ENCODE peak calls at places on chromosomes 4 and X, in five cellular contexts. V is NCI-H1105; S is HCEC 1CT; Y is effector CD8-positive, alpha-beta T cell; R is anterior cingulate cortex. K is an unnamed sample.

GRCh38 chr4:188727746-188728145 is 588.5 kb downstream of the TRIML1 start:
- DNase-seq in Y (no peak), R (no peak), V (no peak), S (no peak), K (no peak)

GRCh38 chr4:173189117-173189693 is 20.6 kb downstream of the GALNT7 start:
- DNase-seq in V (no peak), Y (no peak), R (no peak), S (peak; percentile 71), K (no peak)

GRCh38 chr4:18198653-18199052 is 177.1 kb upstream of the LCORL start:
- DNase-seq in R (no peak), S (no peak), Y (no peak), V (no peak), K (no peak)

GRCh38 chrX:110123331-110123782 is 120.4 kb downstream of the TMEM164 start:
- DNase-seq in Y (no peak), R (no peak), V (no peak), S (no peak), K (no peak)

GRCh38 chr4:186808635-186809018 is 85.0 kb upstream of the FAT1 start:
- DNase-seq in R (no peak), Y (no peak), V (no peak), S (peak; percentile 47), K (no peak)

GRCh38 chr4:1748465-1748995 is 27.2 kb downstream of the TACC3 start:
- DNase-seq in R (peak; percentile 31), V (peak; percentile 58), Y (peak; percentile 71), S (peak; percentile 27), K (peak; percentile 74)

GRCh38 chr4:139844459-139845036 is 178.9 kb downstream of the MGST2 start:
- DNase-seq in S (no peak), V (no peak), R (no peak), Y (no peak), K (no peak)

GRCh38 chrX:15163131-15163530 is 106.8 kb downstream of the ASB9 start:
- DNase-seq in S (no peak), R (no peak), V (no peak), Y (no peak), K (no peak)

GRCh38 chr4:150164055-150164454 is 85.8 kb downstream of the DCLK2 start:
- DNase-seq in Y (no peak), S (no peak), V (no peak), R (no peak), K (no peak)

GRCh38 chr4:53553486-53554210 is 37.6 kb downstream of the LNX1 start:
- DNase-seq in Y (no peak), R (no peak), S (no peak), V (no peak), K (no peak)

GRCh38 chrX:119503484-119503861 is 35.2 kb downstream of the SLC25A5 start:
- DNase-seq in V (peak; percentile 3), Y (no peak), S (peak; percentile 80), R (no peak), K (no peak)

GRCh38 chrX:101485212-101486064 is at the start of gene ARMCX4:
- DNase-seq in R (peak; percentile 55), Y (peak; percentile 23), S (peak; percentile 21), V (peak; percentile 66), K (peak; percentile 73)

GRCh38 chrX:2315434-2315833 is 185.3 kb downstream of the DHRSX start:
- DNase-seq in V (no peak), R (no peak), S (no peak), Y (no peak), K (no peak)

GRCh38 chr4:113869743-113870375 is 108.3 kb upstream of the CAMK2D start:
- DNase-seq in S (peak; percentile 19), V (no peak), Y (no peak), R (no peak), K (no peak)

GRCh38 chr4:33297091-33297490 is 2576.9 kb downstream of the PCDH7 start:
- DNase-seq in R (no peak), S (no peak), V (no peak), Y (no peak), K (peak; percentile 54)

GRCh38 chrX:40167240-40168182 is 69.8 kb upstream of the BCOR start:
- DNase-seq in Y (no peak), R (no peak), V (peak; percentile 19), S (no peak), K (no peak)

GRCh38 chr4:113905301-113905700 is 74.1 kb downstream of the ARSJ start:
- DNase-seq in Y (no peak), V (no peak), S (peak; percentile 9), R (no peak), K (no peak)